ENCODE peak calls at places on chromosomes 5 and 9, in seven cellular contexts. S is PC-3; M is CD8-positive, alpha-beta T cell; D is AG10803; X is right lobe of liver; T is nephron progenitor cell; L is RWPE2. V is an unnamed sample.

GRCh38 chr5:38420691-38421395 is 135.6 kb downstream of the LIFR start:
- DNase-seq in M (no peak), L (no peak), S (peak), T (peak), D (peak), X (no peak), V (no peak)

GRCh38 chr5:180795771-180796313 is 6.8 kb downstream of the MGAT1 start:
- DNase-seq in T (no peak), M (no peak), L (peak), X (no peak), D (no peak), S (no peak), V (no peak)

GRCh38 chr9:126704157-126704941 is 90.6 kb downstream of the LMX1B start:
- DNase-seq in S (peak), X (no peak), M (no peak), L (no peak), T (no peak), D (peak), V (peak)

GRCh38 chr5:131303537-131303936 is 39.7 kb downstream of the CDC42SE2 start:
- DNase-seq in L (no peak), T (no peak), S (no peak), M (no peak), D (peak), X (no peak), V (no peak)

GRCh38 chr5:116897291-116897690 is 322.7 kb upstream of the SEMA6A start:
- DNase-seq in L (no peak), X (no peak), S (no peak), T (no peak), D (no peak), M (no peak), V (no peak)

GRCh38 chr9:20319641-20320337 is 302.5 kb downstream of the MLLT3 start:
- DNase-seq in X (no peak), L (no peak), D (peak), S (peak), T (no peak), M (no peak), V (no peak)

GRCh38 chr5:68457298-68457697 is 241.7 kb downstream of the PIK3R1 start:
- DNase-seq in X (no peak), S (no peak), M (no peak), L (no peak), T (no peak), D (no peak), V (no peak)

GRCh38 chr5:50888754-50889153 is 222.3 kb downstream of the PARP8 start:
- DNase-seq in T (no peak), S (no peak), L (no peak), X (no peak), M (no peak), D (no peak), V (no peak)

GRCh38 chr5:76341935-76342334 is 61.1 kb upstream of the IQGAP2 start:
- DNase-seq in S (no peak), M (no peak), L (no peak), D (no peak), X (no peak), T (no peak), V (no peak)

GRCh38 chr9:129720865-129721545 is 31.8 kb downstream of the PTGES start:
- DNase-seq in X (no peak), M (no peak), L (no peak), D (no peak), S (peak), T (no peak), V (no peak)

GRCh38 chr5:30676223-30676840 is 517.2 kb upstream of the CDH6 start:
- DNase-seq in D (no peak), T (no peak), X (no peak), L (no peak), S (no peak), M (no peak), V (no peak)

GRCh38 chr5:172573986-172574844 is 66.8 kb upstream of the NEURL1B start:
- DNase-seq in S (no peak), T (no peak), D (no peak), X (no peak), L (no peak), M (no peak), V (no peak)

GRCh38 chr9:114321759-114322158 is 1.1 kb upstream of the ORM1 start:
- DNase-seq in T (no peak), D (peak), M (no peak), X (no peak), L (no peak), S (no peak), V (no peak)

GRCh38 chr5:87327998-87328397 is 60.3 kb downstream of the RASA1 start:
- DNase-seq in M (no peak), S (peak), L (no peak), D (no peak), X (no peak), T (no peak), V (no peak)

GRCh38 chr9:23015557-23015956 is 568.9 kb downstream of the DMRTA1 start:
- DNase-seq in S (no peak), T (no peak), M (no peak), L (no peak), X (no peak), D (no peak), V (no peak)

GRCh38 chr9:7130421-7130820 is 372.6 kb downstream of the KDM4C start:
- DNase-seq in D (no peak), X (no peak), S (no peak), L (no peak), M (no peak), T (no peak), V (no peak)

GRCh38 chr5:39473156-39473779 is 48.5 kb upstream of the DAB2 start:
- DNase-seq in S (no peak), D (peak), X (no peak), M (no peak), T (no peak), L (no peak), V (no peak)

GRCh38 chr9:17531642-17532254 is 47.1 kb upstream of the SH3GL2 start:
- DNase-seq in L (no peak), D (peak), T (peak), S (peak), M (no peak), X (no peak), V (no peak)

GRCh38 chr5:10601246-10602030 is 37.6 kb downstream of the ANKRD33B start:
- DNase-seq in M (no peak), X (peak), D (peak), S (peak), T (no peak), L (peak), V (peak)

GRCh38 chr5:67432601-67433000 is 236.0 kb upstream of the CD180 start:
- DNase-seq in D (no peak), T (no peak), M (no peak), X (no peak), S (no peak), L (no peak), V (no peak)

GRCh38 chr9:131530546-131530929 is 525 bp downstream of the UCK1 start:
- DNase-seq in T (peak), L (no peak), D (peak), M (no peak), S (peak), X (no peak), V (no peak)

GRCh38 chr5:87302061-87302460 is 34.4 kb downstream of the RASA1 start:
- DNase-seq in S (peak), D (peak), X (no peak), M (no peak), L (no peak), T (no peak), V (no peak)

GRCh38 chr5:6837519-6838110 is 124.4 kb downstream of the TENT4A start:
- DNase-seq in L (no peak), D (no peak), S (peak), T (peak), X (no peak), M (no peak), V (no peak)
- TF ChIP-seq CTCF in L (peak), D (peak), S (peak), T (peak), X (peak), M (peak), V (peak)

DNA sequence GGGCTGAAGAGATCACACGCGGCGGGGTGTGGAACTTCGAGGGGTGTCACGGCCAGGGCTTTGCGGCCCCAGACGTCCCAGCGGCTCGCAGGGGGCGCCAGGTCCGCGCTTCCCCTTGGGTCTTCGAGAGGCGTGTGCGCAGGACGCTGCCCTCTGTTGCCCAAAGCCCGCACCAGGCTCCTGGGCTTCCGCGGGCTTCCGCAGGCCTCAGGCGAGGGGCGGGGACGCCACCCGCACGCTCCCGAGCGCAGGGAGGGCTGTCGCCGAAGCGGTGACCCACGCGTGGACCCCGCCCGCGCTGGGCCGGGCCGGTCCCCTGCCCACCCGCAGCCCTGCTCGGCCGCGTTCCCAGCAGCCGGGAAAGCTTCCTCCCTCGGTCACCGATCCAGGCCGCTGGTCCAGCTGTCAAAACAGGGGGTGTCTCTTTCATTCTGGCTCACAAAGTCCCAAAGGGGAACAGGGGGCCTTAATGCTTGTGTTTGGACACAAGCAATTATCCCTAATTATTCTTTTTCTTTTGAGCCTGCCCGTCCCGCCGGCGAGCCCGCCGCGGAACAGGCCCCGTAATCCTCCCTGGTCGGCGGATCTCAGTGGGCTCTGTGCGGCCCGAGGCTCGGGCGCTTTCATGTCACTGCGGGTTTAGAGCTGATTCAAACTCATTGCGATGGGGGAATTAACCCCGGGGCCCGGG is 60.6 kb downstream of the TMEM174 start:
- DNase-seq in X (no peak), S (no peak), D (no peak), L (no peak), T (peak), M (no peak), V (no peak)
- TF ChIP-seq CTCF in X (peak), S (no peak), D (no peak), L (no peak), T (peak), M (no peak), V (peak)

GRCh38 chr9:11319477-11320060 is 706.8 kb upstream of the PTPRD start:
- DNase-seq in T (peak), D (no peak), S (peak), X (no peak), L (no peak), M (no peak), V (no peak)
- TF ChIP-seq CTCF in T (peak), D (no peak), S (peak), X (peak), L (peak), M (no peak), V (peak)

GRCh38 chr5:173629628-173630027 is 13.2 kb upstream of the BOD1 start:
- DNase-seq in D (no peak), S (no peak), M (no peak), L (no peak), X (no peak), T (peak), V (no peak)
- TF ChIP-seq CTCF in D (peak), S (peak), M (no peak), L (peak), X (no peak), T (peak), V (peak)

GRCh38 chr9:109652971-109653370 is 127.0 kb upstream of the PALM2AKAP2 start:
- DNase-seq in S (peak), M (no peak), D (peak), L (no peak), X (no peak), T (no peak), V (no peak)
- TF ChIP-seq CTCF in S (peak), M (no peak), D (peak), L (peak), X (peak), T (no peak), V (peak)

GRCh38 chr5:108263338-108263737 is 118.6 kb downstream of the FBXL17 start:
- DNase-seq in M (no peak), T (no peak), S (no peak), X (no peak), L (no peak), D (no peak), V (no peak)

GRCh38 chr5:108258001-108258400 is 123.9 kb downstream of the FBXL17 start:
- DNase-seq in L (no peak), X (no peak), T (no peak), D (peak), S (no peak), M (no peak), V (no peak)

GRCh38 chr5:108259306-108259705 is 122.6 kb downstream of the FBXL17 start:
- DNase-seq in T (no peak), D (peak), X (no peak), L (no peak), M (no peak), S (no peak), V (no peak)

GRCh38 chr5:108260105-108260857 is 121.6 kb downstream of the FBXL17 start:
- DNase-seq in T (peak), X (peak), M (peak), D (peak), L (peak), S (peak), V (peak)

GRCh38 chr5:108260858-108261170 is 121.1 kb downstream of the FBXL17 start:
- DNase-seq in X (no peak), S (no peak), M (no peak), T (no peak), L (no peak), D (no peak), V (no peak)
- TF ChIP-seq CTCF in X (no peak), S (no peak), M (peak), T (no peak), L (peak), D (no peak), V (peak)

DNA sequence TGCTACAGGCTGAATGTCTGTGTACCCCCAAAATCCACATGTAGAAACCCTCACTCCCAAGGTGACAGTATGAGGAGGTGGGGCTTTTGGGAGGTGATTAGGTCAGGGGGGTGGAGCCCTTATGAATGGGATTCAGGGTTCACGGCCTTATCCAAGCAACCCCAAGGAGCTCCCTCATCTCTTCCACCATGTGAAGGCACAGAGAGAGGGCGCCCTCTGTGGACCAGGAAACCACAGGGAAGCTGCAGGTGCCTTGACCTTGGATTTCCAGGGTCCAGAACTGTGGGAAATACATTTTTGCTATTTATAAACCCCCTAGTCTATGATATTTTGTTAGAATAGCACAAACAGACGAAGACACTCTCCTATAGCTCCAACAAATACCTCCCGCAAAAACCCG is 53.6 kb upstream of the IRX2 start:
- DNase-seq in L (no peak), D (no peak), T (no peak), M (no peak), X (no peak), S (peak), V (no peak)
- TF ChIP-seq CTCF in L (no peak), D (no peak), T (peak), M (no peak), X (no peak), S (peak), V (no peak)

GRCh38 chr5:132656774-132657355 is 1.1 kb upstream of the IL13 start:
- DNase-seq in M (no peak), S (no peak), D (no peak), X (no peak), T (no peak), L (no peak), V (peak)

GRCh38 chr5:132658383-132659302 is 670 bp downstream of the IL13 start:
- DNase-seq in D (no peak), X (no peak), S (no peak), L (no peak), T (no peak), M (no peak), V (no peak)

GRCh38 chr5:132653716-132654115 is 4.3 kb upstream of the IL13 start:
- DNase-seq in X (no peak), T (no peak), M (no peak), D (peak), L (no peak), S (no peak), V (no peak)

GRCh38 chr5:132657676-132658382 is at the start of gene IL13:
- DNase-seq in T (no peak), S (no peak), X (no peak), D (no peak), L (no peak), M (no peak), V (peak)

GRCh38 chr5:132655821-132656773 is 1.9 kb upstream of the IL13 start:
- DNase-seq in M (no peak), L (no peak), D (peak), S (no peak), T (peak), X (no peak), V (peak)
- TF ChIP-seq CTCF in M (no peak), L (peak), D (no peak), S (no peak), T (peak), X (no peak), V (no peak)

GRCh38 chr5:157912621-157913325 is 53.8 kb upstream of the CLINT1 start:
- DNase-seq in X (no peak), L (no peak), S (peak), M (no peak), T (peak), D (no peak), V (peak)

GRCh38 chr5:157907479-157907878 is 48.5 kb upstream of the CLINT1 start:
- DNase-seq in S (no peak), D (no peak), M (no peak), L (no peak), T (no peak), X (no peak), V (no peak)

GRCh38 chr5:157913575-157913974 is 54.6 kb upstream of the CLINT1 start:
- DNase-seq in D (no peak), X (no peak), T (no peak), S (no peak), M (no peak), L (no peak), V (no peak)

GRCh38 chr5:157911568-157911967 is 52.6 kb upstream of the CLINT1 start:
- DNase-seq in L (no peak), X (no peak), S (no peak), T (no peak), D (no peak), M (no peak), V (no peak)

GRCh38 chr5:157908459-157908858 is 49.5 kb upstream of the CLINT1 start:
- DNase-seq in T (no peak), X (no peak), S (no peak), L (no peak), D (no peak), M (no peak), V (no peak)
- TF ChIP-seq CTCF in T (no peak), X (no peak), S (no peak), L (no peak), D (no peak), M (no peak), V (no peak)